ENCODE peak calls at places on chromosomes 11 and 22, in nine cellular contexts. I is fibroblast of pulmonary artery; Q is head of caudate nucleus; G is amniotic stem cell; A is stimulated activated naive B cell treated with anti-CD40 and anti-IgM and Interleukin-4, amounts not matched to agents 10 μg/mL and 1 μg/mL and 100 μg/mL, for 72 hours; M is A549; H is HFFc6; X is NCI-H1436; T is stimulated activated CD4-positive, alpha-beta T cell treated with anti-CD3 and anti-CD28 coated beads, Interleukin-1b, Interleukin-23, amount 100 ng/mL, for 1 hour. U is an unnamed sample.

GRCh38 chr11:73939096-73939495 is 11.7 kb upstream of the DNAJB13 start:
- DNase-seq in I (no peak), Q (no peak), G (no peak), A (no peak), M (no peak), H (no peak), X (no peak), T (no peak), U (no peak)

GRCh38 chr22:31490496-31490925 is 869 bp upstream of the EIF4ENIF1 start:
- DNase-seq in I (peak; percentile 71), Q (peak; percentile 38), G (peak; percentile 16), A (peak; percentile 84), M (peak; percentile 37), H (peak; percentile 69), X (no peak), T (peak; percentile 3), U (peak; percentile 27)

GRCh38 chr11:12185914-12186313 is 75.5 kb downstream of the MICAL2 start:
- DNase-seq in I (peak; percentile 43), Q (no peak), G (peak; percentile 54), A (no peak), M (no peak), H (no peak), X (no peak), T (no peak), U (no peak)

GRCh38 chr11:106920899-106921504 is 97.3 kb downstream of the GUCY1A2 start:
- DNase-seq in I (peak; percentile 10), Q (no peak), G (no peak), A (no peak), M (no peak), H (no peak), X (no peak), T (no peak), U (no peak)

GRCh38 chr22:24389680-24390079 is 37.7 kb upstream of the ADORA2A start:
- DNase-seq in I (no peak), Q (no peak), G (no peak), A (no peak), M (no peak), H (no peak), X (no peak), T (no peak), U (no peak)

GRCh38 chr11:122095950-122096942 is 19.8 kb downstream of the BLID start:
- DNase-seq in I (peak; percentile 75), Q (no peak), G (peak; percentile 61), A (no peak), M (no peak), H (peak; percentile 79), X (no peak), T (no peak), U (no peak)

GRCh38 chr11:61071208-61071681 is 31.0 kb upstream of the CD5 start:
- DNase-seq in I (no peak), Q (no peak), G (no peak), A (no peak), M (no peak), H (no peak), X (no peak), T (no peak), U (no peak)

GRCh38 chr11:368414-369335 is 624 bp upstream of the B4GALNT4 start:
- DNase-seq in I (no peak), Q (no peak), G (no peak), A (no peak), M (peak; percentile 48), H (no peak), X (no peak), T (no peak), U (no peak)

GRCh38 chr11:46387919-46388618 is 3.5 kb downstream of the CHRM4 start:
- DNase-seq in I (no peak), Q (no peak), G (no peak), A (no peak), M (no peak), H (no peak), X (no peak), T (no peak), U (no peak)

GRCh38 chr11:130872102-130872501 is 44.2 kb downstream of the SNX19 start:
- DNase-seq in I (no peak), Q (no peak), G (no peak), A (no peak), M (no peak), H (no peak), X (no peak), T (no peak), U (no peak)

GRCh38 chr11:100918551-100919500 is 210.8 kb downstream of the PGR start:
- DNase-seq in I (peak; percentile 31), Q (no peak), G (no peak), A (no peak), M (no peak), H (no peak), X (peak; percentile 40), T (no peak), U (no peak)

GRCh38 chr11:9170450-9170849 is 79.1 kb upstream of the SCUBE2 start:
- DNase-seq in I (peak; percentile 55), Q (no peak), G (peak; percentile 36), A (no peak), M (no peak), H (peak; percentile 49), X (no peak), T (no peak), U (no peak)

GRCh38 chr11:23509023-23509422 is 648.7 kb upstream of the CCDC179 start:
- DNase-seq in I (peak; percentile 26), Q (no peak), G (no peak), A (no peak), M (no peak), H (peak; percentile 17), X (no peak), T (no peak), U (peak; percentile 21)

GRCh38 chr11:65612691-65613090 is 1.3 kb downstream of the MAP3K11 start:
- DNase-seq in I (no peak), Q (no peak), G (no peak), A (no peak), M (no peak), H (no peak), X (no peak), T (no peak), U (no peak)

GRCh38 chr11:103609117-103610066 is 427.0 kb upstream of the DDI1 start:
- DNase-seq in I (peak; percentile 96), Q (no peak), G (peak; percentile 78), A (no peak), M (peak; percentile 25), H (peak; percentile 94), X (no peak), T (no peak), U (peak; percentile 73)

GRCh38 chr11:116471608-116472007 is 301.2 kb downstream of the BUD13 start:
- DNase-seq in I (peak; percentile 7), Q (no peak), G (no peak), A (no peak), M (no peak), H (no peak), X (no peak), T (no peak), U (no peak)

GRCh38 chr11:787084-787675 is 2.7 kb downstream of the CEND1 start:
- DNase-seq in I (no peak), Q (no peak), G (no peak), A (no peak), M (no peak), H (no peak), X (no peak), T (no peak), U (no peak)

GRCh38 chr22:23066200-23067022 is 3.9 kb upstream of the GNAZ start:
- DNase-seq in I (no peak), Q (no peak), G (no peak), A (no peak), M (no peak), H (no peak), X (no peak), T (no peak), U (no peak)

GRCh38 chr11:96098511-96099241 is 174.8 kb upstream of the MTMR2 start:
- DNase-seq in I (peak; percentile 65), Q (no peak), G (no peak), A (no peak), M (no peak), H (peak; percentile 35), X (no peak), T (no peak), U (no peak)

GRCh38 chr11:114060402-114061052 is 1.0 kb downstream of the ZBTB16 start:
- DNase-seq in I (no peak), Q (peak; percentile 25), G (no peak), A (peak; percentile 11), M (no peak), H (no peak), X (no peak), T (no peak), U (no peak)

GRCh38 chr11:2886191-2886894 is 768 bp upstream of the CDKN1C start:
- DNase-seq in I (peak; percentile 34), Q (peak; percentile 59), G (no peak), A (no peak), M (no peak), H (no peak), X (no peak), T (no peak), U (no peak)

GRCh38 chr11:82267186-82267585 is 466.5 kb downstream of the FAM181B start:
- DNase-seq in I (no peak), Q (no peak), G (no peak), A (no peak), M (no peak), H (no peak), X (no peak), T (no peak), U (no peak)

GRCh38 chr11:73323464-73323863 is 15.4 kb downstream of the ARHGEF17 start:
- DNase-seq in I (peak; percentile 76), Q (peak; percentile 61), G (no peak), A (no peak), M (no peak), H (peak; percentile 77), X (no peak), T (no peak), U (no peak)

GRCh38 chr11:45457649-45458048 is 171.5 kb upstream of the SYT13 start:
- DNase-seq in I (peak; percentile 95), Q (no peak), G (peak; percentile 16), A (no peak), M (no peak), H (peak; percentile 89), X (no peak), T (no peak), U (peak; percentile 42)

GRCh38 chr22:41526802-41527799 is 17.2 kb downstream of the POLR3H start:
- DNase-seq in I (peak; percentile 46), Q (peak; percentile 58), G (no peak), A (peak; percentile 42), M (peak; percentile 66), H (no peak), X (peak; percentile 24), T (peak; percentile 61), U (no peak)

GRCh38 chr22:28604961-28605360 is 74.7 kb downstream of the TTC28 start:
- DNase-seq in I (peak; percentile 31), Q (no peak), G (no peak), A (no peak), M (no peak), H (no peak), X (no peak), T (no peak), U (no peak)

GRCh38 chr11:129637983-129638776 is 177.5 kb upstream of the TMEM45B start:
- DNase-seq in I (no peak), Q (no peak), G (no peak), A (no peak), M (no peak), H (no peak), X (no peak), T (no peak), U (no peak)

GRCh38 chr11:74147199-74147929 is 23.4 kb downstream of the C2CD3 start:
- DNase-seq in I (no peak), Q (no peak), G (no peak), A (no peak), M (no peak), H (no peak), X (no peak), T (no peak), U (no peak)

GRCh38 chr11:45647786-45648185 is 17.6 kb downstream of the CHST1 start:
- DNase-seq in I (no peak), Q (no peak), G (no peak), A (no peak), M (no peak), H (no peak), X (no peak), T (no peak), U (no peak)

GRCh38 chr11:96215826-96216225 is 127.2 kb downstream of the MAML2 start:
- DNase-seq in I (no peak), Q (no peak), G (no peak), A (no peak), M (no peak), H (no peak), X (no peak), T (no peak), U (no peak)

GRCh38 chr11:101862410-101863233 is 52.2 kb upstream of the CEP126 start:
- DNase-seq in I (peak; percentile 81), Q (no peak), G (peak; percentile 40), A (no peak), M (peak; percentile 44), H (peak; percentile 72), X (peak; percentile 39), T (no peak), U (no peak)

U was measured in GM04503.